ENCODE peak calls at places on chromosome 17, in eight cellular contexts. M is A549, U is WTC11, T is AG09319, Y is fibroblast of pulmonary artery, C is B cell, D is cardiac muscle cell, V is HFFc6. O is an unnamed sample.
A peak's percentile ranks its signal among the peaks of the same experiment; 100 is the strongest.

GRCh38 chr17:20975566-20975965 is 67.2 kb downstream of the USP22 start:
- DNase-seq in M (no peak), U (no peak), T (no peak), Y (no peak), C (no peak), D (no peak), V (no peak), O (no peak)

GRCh38 chr17:28963212-28963611 is 11.9 kb upstream of the PHF12 start:
- DNase-seq in M (no peak), U (no peak), T (no peak), Y (peak; percentile 27), C (no peak), D (peak; percentile 41), V (no peak), O (peak; percentile 2)

GRCh38 chr17:60134396-60135159 is 15.2 kb upstream of the CA4 start:
- DNase-seq in M (no peak), U (no peak), T (no peak), Y (peak; percentile 69), C (no peak), D (peak; percentile 47), V (peak; percentile 45), O (peak; percentile 20)

GRCh38 chr17:80781188-80781577 is 210.5 kb upstream of the CHMP6 start:
- DNase-seq in M (no peak), U (no peak), T (no peak), Y (no peak), C (no peak), D (no peak), V (no peak), O (no peak)

GRCh38 chr17:68759343-68760140 is 158.4 kb upstream of the FAM20A start:
- DNase-seq in M (peak; percentile 95), U (peak; percentile 84), T (peak; percentile 85), Y (peak; percentile 96), C (no peak), D (peak; percentile 96), V (peak; percentile 91), O (peak; percentile 89)

GRCh38 chr17:69712801-69713311 is 298.4 kb downstream of the MAP2K6 start:
- DNase-seq in M (no peak), U (no peak), T (no peak), Y (no peak), C (no peak), D (no peak), V (no peak), O (no peak)

GRCh38 chr17:18258356-18259038 is at the start of gene FLII:
- DNase-seq in M (peak; percentile 64), U (peak; percentile 60), T (no peak), Y (peak; percentile 17), C (peak; percentile 90), D (peak; percentile 35), V (no peak), O (no peak)

GRCh38 chr17:64282753-64283080 is 19.7 kb upstream of the TEX2 start:
- DNase-seq in M (no peak), U (no peak), T (no peak), Y (no peak), C (no peak), D (no peak), V (no peak), O (no peak)

GRCh38 chr17:36937001-36937960 is at the start of gene LHX1:
- DNase-seq in M (no peak), U (peak; percentile 54), T (no peak), Y (no peak), C (peak; percentile 50), D (no peak), V (no peak), O (no peak)

GRCh38 chr17:79549111-79549915 is 61.5 kb downstream of the RBFOX3 start:
- DNase-seq in M (no peak), U (peak; percentile 55), T (no peak), Y (no peak), C (no peak), D (no peak), V (no peak), O (peak; percentile 51)

DNA sequence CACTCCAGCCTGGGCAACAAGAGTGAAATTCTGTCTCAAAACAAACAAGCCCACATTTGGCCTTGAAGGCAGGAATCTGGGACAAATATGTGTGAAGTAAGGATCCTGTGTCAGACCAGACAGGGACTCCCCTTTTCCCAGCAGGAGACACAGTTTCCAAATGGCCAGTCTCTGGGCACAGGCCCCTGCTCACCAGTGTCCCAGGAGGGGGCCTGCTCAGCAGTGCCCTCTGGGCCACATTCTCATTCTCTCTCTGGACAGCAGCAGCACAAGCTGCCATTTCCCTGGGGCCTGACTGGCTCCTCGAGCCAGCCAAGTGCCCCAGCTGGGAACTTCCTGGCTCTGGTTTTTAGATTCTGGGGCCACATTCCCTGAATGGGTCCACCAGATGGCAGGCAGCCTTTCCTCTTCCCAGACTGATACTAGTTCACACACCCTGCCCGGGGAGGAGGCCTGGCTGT is 11.7 kb upstream of the MNT start:
- DNase-seq in M (no peak), U (peak; percentile 47), T (no peak), Y (peak; percentile 33), C (no peak), D (peak; percentile 35), V (no peak), O (peak; percentile 43)
- TF ChIP-seq CTCF in M (peak; percentile 14), U (no peak), T (peak; percentile 24), Y (peak; percentile 12), C (no peak), D (peak; percentile 13), V (peak; percentile 59), O (peak; percentile 71)

GRCh38 chr17:71966055-71966454 is 154.8 kb upstream of the SOX9 start:
- DNase-seq in M (no peak), U (no peak), T (no peak), Y (no peak), C (no peak), D (no peak), V (no peak), O (no peak)

GRCh38 chr17:71963791-71964190 is 157.0 kb upstream of the SOX9 start:
- DNase-seq in M (no peak), U (no peak), T (no peak), Y (no peak), C (no peak), D (no peak), V (no peak), O (no peak)

GRCh38 chr17:71966459-71967313 is 154.1 kb upstream of the SOX9 start:
- DNase-seq in M (no peak), U (no peak), T (no peak), Y (no peak), C (no peak), D (no peak), V (no peak), O (no peak)

GRCh38 chr17:71964559-71964958 is 156.3 kb upstream of the SOX9 start:
- DNase-seq in M (no peak), U (no peak), T (no peak), Y (no peak), C (no peak), D (no peak), V (no peak), O (no peak)

DNA sequence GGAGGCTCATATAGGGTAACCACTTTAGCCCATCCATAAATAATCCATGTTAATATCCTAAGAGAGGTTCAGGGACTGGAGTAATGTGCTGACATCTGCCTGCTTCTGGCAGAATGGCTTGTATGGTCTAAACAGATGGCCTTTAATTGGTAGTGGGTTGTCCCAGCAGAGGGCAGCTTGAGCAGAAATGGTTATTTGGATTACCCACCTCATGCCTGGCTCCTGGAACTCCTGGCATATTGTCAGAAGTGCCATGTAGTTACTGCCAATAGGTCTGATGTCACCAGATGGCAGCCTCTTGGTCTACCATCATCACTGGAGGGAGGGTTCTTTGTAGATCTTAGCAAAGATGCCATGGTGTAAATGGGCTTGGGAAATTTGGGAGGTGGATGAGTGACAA is 157.5 kb upstream of the SOX9 start:
- DNase-seq in M (no peak), U (no peak), T (no peak), Y (no peak), C (no peak), D (no peak), V (no peak), O (no peak)
- TF ChIP-seq CTCF in M (no peak), U (no peak), T (no peak), Y (no peak), C (no peak), D (no peak), V (no peak), O (no peak)

GRCh38 chr17:57084802-57085447 is at the start of gene AKAP1:
- DNase-seq in M (peak; percentile 99), U (peak; percentile 96), T (peak; percentile 86), Y (peak; percentile 94), C (peak; percentile 100), D (peak; percentile 96), V (peak; percentile 91), O (peak; percentile 98)
- TF ChIP-seq CTCF in M (no peak), U (no peak), T (no peak), Y (no peak), C (no peak), D (no peak), V (peak; percentile 34), O (peak; percentile 44)

DNA sequence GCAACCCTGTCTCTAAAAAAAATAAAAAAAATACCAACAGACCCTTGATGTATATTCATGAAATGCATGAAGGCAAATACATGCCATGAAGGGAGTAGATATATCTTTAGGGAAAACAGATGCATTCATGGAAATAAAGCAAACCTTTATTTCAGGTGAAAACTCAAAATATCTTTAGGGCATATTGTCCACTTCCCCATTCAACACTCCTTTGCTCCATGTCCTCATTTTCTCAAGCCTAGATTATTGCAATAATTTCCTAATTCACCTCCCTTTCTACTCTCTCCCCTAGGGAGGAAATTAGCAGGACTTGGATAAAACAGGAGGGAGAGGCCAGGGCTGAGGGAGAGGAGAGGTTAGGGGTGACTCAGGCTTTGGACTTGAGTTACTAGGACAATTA is 5.7 kb upstream of the VPS25 start:
- DNase-seq in M (no peak), U (no peak), T (no peak), Y (no peak), C (no peak), D (no peak), V (no peak), O (no peak)
- TF ChIP-seq CTCF in M (no peak), U (no peak), T (no peak), Y (no peak), C (no peak), D (no peak), V (no peak), O (no peak)

GRCh38 chr17:61309857-61310256 is 89.8 kb upstream of the TBX2 start:
- DNase-seq in M (no peak), U (no peak), T (no peak), Y (peak; percentile 69), C (no peak), D (peak; percentile 68), V (peak; percentile 90), O (no peak)
- TF ChIP-seq CTCF in M (no peak), U (no peak), T (no peak), Y (no peak), C (no peak), D (no peak), V (peak; percentile 43), O (peak; percentile 35)

DNA sequence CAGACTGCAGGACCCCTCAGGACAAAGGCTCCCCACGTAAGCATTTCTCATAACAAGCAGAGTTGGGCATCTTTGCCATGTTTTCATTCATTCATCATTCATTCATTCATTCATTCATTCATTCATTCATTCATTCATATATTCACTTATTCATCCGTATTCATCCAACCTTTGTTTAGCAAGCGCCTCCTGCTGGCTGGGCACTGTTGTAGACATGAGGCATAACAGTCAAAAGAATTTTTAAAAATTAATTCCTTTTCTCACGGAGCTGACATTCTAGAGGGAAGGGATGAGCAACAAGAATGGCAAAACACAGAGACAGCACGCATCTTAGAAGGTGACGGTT is 351.7 kb upstream of the TNRC6C start:
- DNase-seq in M (no peak), U (no peak), T (no peak), Y (no peak), C (no peak), D (no peak), V (no peak), O (no peak)
- TF ChIP-seq CTCF in M (no peak), U (no peak), T (no peak), Y (no peak), C (no peak), D (no peak), V (peak; percentile 62), O (peak; percentile 51)

O was measured in chondrocyte.